ENCODE peak calls at places on chromosomes 12 and 14, in eight cellular contexts. L is upper lobe of right lung; E is stimulated activated CD8-positive, alpha-beta memory T cell treated with anti-CD3 and anti-CD28 coated beads, Interleukin-2, amount 100 ng/mL, for 1 hour; S is NCI-H1092 treated with DMSO at 0.1 percent for 48 hours; A is body of pancreas; J is SK-N-SH; T is tibial artery; D is sciatic nerve. U is an unnamed sample.

GRCh38 chr12:70185301-70185700 is 57.9 kb upstream of the CNOT2 start:
- DNase-seq in A (no peak), D (no peak), J (no peak), T (no peak), S (no peak), E (no peak), L (no peak), U (no peak)

GRCh38 chr14:77144412-77145115 is 3.0 kb upstream of the ZDHHC22 start:
- DNase-seq in A (no peak), E (no peak), J (peak; percentile 3), S (no peak), L (no peak), D (no peak), T (no peak), U (no peak)

GRCh38 chr14:94547151-94547680 is 14.0 kb upstream of the SERPINA4 start:
- DNase-seq in L (no peak), J (no peak), D (no peak), A (no peak), T (peak; percentile 16), E (no peak), S (no peak), U (no peak)

GRCh38 chr12:52125499-52125900 is 46.0 kb downstream of the SMIM41 start:
- DNase-seq in L (peak; percentile 31), J (peak; percentile 21), T (peak; percentile 31), A (no peak), E (no peak), S (peak; percentile 47), D (no peak), U (no peak)

GRCh38 chr14:68792022-68792829 is 641 bp downstream of the ZFP36L1 start:
- DNase-seq in D (no peak), L (peak; percentile 70), A (peak; percentile 38), J (no peak), E (no peak), S (no peak), T (peak; percentile 76), U (no peak)

GRCh38 chr12:70908978-70909377 is 11.6 kb downstream of the PTPRR start:
- DNase-seq in S (no peak), A (no peak), J (no peak), D (no peak), L (no peak), T (no peak), E (no peak), U (no peak)

GRCh38 chr12:91040356-91040755 is 17.5 kb downstream of the KERA start:
- DNase-seq in J (no peak), A (no peak), L (no peak), S (no peak), T (no peak), D (no peak), E (no peak), U (no peak)

GRCh38 chr12:26845984-26846383 is 13.0 kb upstream of the ITPR2 start:
- DNase-seq in J (peak; percentile 67), S (no peak), A (peak; percentile 17), D (no peak), E (no peak), L (no peak), T (no peak), U (no peak)

U was measured in ACHN.